ENCODE peak calls at places on chromosomes 2 and 18, in five cellular contexts. R is activated CD8-positive, alpha-beta memory T cell treated with anti-CD3 and anti-CD28 coated beads for 1 hour; B is activated naive CD4-positive, alpha-beta T cell treated with anti-CD3 and anti-CD28 coated beads, Interleukin-2, amount 10 ng/mL, durations not matched to agents 7 days and 5 days; M is mucosa of descending colon; E is GM23338. C is an unnamed sample.

GRCh38 chr2:216685327-216685875 is 9.9 kb downstream of the IGFBP5 start:
- DNase-seq in R (no peak), B (no peak), M (no peak), E (no peak), C (no peak)

GRCh38 chr2:49236316-49236715 is 82.0 kb upstream of the FSHR start:
- DNase-seq in R (no peak), B (no peak), M (no peak), E (no peak), C (no peak)

GRCh38 chr2:118166242-118166641 is 78.0 kb downstream of the INSIG2 start:
- DNase-seq in R (no peak), B (no peak), M (no peak), E (no peak), C (no peak)

GRCh38 chr2:135004005-135004746 is 43.1 kb downstream of the MAP3K19 start:
- DNase-seq in R (peak; percentile 19), B (peak; percentile 77), M (peak; percentile 85), E (peak; percentile 86), C (peak; percentile 47)

GRCh38 chr2:154686162-154686561 is 12.3 kb upstream of the KCNJ3 start:
- DNase-seq in R (no peak), B (no peak), M (no peak), E (peak; percentile 47), C (no peak)

GRCh38 chr18:8610442-8610801 is 1.2 kb downstream of the RAB12 start:
- DNase-seq in R (no peak), B (peak; percentile 40), M (peak; percentile 15), E (no peak), C (no peak)

GRCh38 chr2:47173986-47174730 is 19.1 kb upstream of the STPG4 start:
- DNase-seq in R (no peak), B (no peak), M (no peak), E (no peak), C (no peak)

GRCh38 chr2:159088906-159089305 is 120.5 kb downstream of the TANC1 start:
- DNase-seq in R (no peak), B (no peak), M (no peak), E (peak; percentile 54), C (no peak)

GRCh38 chr18:80202264-80202998 is 44.9 kb downstream of the PARD6G start:
- DNase-seq in R (no peak), B (no peak), M (no peak), E (no peak), C (no peak)

GRCh38 chr2:25258814-25259743 is 82.6 kb downstream of the DNMT3A start:
- DNase-seq in R (no peak), B (no peak), M (no peak), E (no peak), C (no peak)

GRCh38 chr2:214127178-214127970 is 283.5 kb upstream of the VWC2L start:
- DNase-seq in R (no peak), B (no peak), M (no peak), E (peak; percentile 90), C (no peak)

GRCh38 chr2:96661324-96661723 is 18.8 kb downstream of the FER1L5 start:
- DNase-seq in R (no peak), B (no peak), M (no peak), E (no peak), C (no peak)

GRCh38 chr2:32963941-32964340 is 17.2 kb downstream of the LTBP1 start:
- DNase-seq in R (no peak), B (no peak), M (no peak), E (no peak), C (no peak)

GRCh38 chr18:3454365-3455089 is 4.6 kb downstream of the TGIF1 start:
- DNase-seq in R (no peak), B (peak; percentile 54), M (peak; percentile 83), E (peak; percentile 84), C (peak; percentile 24)

GRCh38 chr2:11073251-11073650 is 82.0 kb upstream of the SLC66A3 start:
- DNase-seq in R (no peak), B (peak; percentile 42), M (peak; percentile 69), E (peak; percentile 85), C (peak; percentile 71)

GRCh38 chr2:200810967-200811335 is 759 bp upstream of the BZW1 start:
- DNase-seq in R (no peak), B (no peak), M (no peak), E (no peak), C (no peak)

GRCh38 chr2:210715560-210715959 is 159.2 kb downstream of the CPS1 start:
- DNase-seq in R (no peak), B (no peak), M (no peak), E (no peak), C (no peak)

GRCh38 chr2:172119089-172119488 is 16.4 kb upstream of the DLX2 start:
- DNase-seq in R (no peak), B (no peak), M (no peak), E (no peak), C (no peak)

GRCh38 chr2:38750793-38751042 is 443 bp downstream of the SRSF7 start:
- DNase-seq in R (no peak), B (peak; percentile 82), M (peak; percentile 80), E (peak; percentile 47), C (peak; percentile 80)

GRCh38 chr2:38600242-38600891 is 2.4 kb downstream of the HNRNPLL start:
- DNase-seq in R (no peak), B (no peak), M (peak; percentile 29), E (peak; percentile 17), C (no peak)

GRCh38 chr2:95372845-95373244 is 29.7 kb upstream of the FAHD2A start:
- DNase-seq in R (no peak), B (no peak), M (no peak), E (no peak), C (peak; percentile 28)